ENCODE peak calls at places on chromosomes 1 and 21, in ten cellular contexts. A is CD8-positive, alpha-beta T cell; K is fibroblast of lung; E is psoas muscle; L is BJ; I is suprapubic skin; Z is gastrocnemius medialis; C is mammary epithelial cell; P is adrenal gland; J is mesendoderm. T is an unnamed sample. For H3K36me3, the result is how much of the 10 kb centered on the place peaks cover.

GRCh38 chr1:51070640-51071039 is 31.4 kb upstream of the C1orf185 start:
- DNase-seq in A (no peak), K (no peak), E (no peak), L (peak), I (no peak), Z (no peak), C (peak), P (no peak), J (no peak), T (no peak)

GRCh38 chr1:35062518-35063196 is 16.5 kb upstream of the ZMYM1 start:
- DNase-seq in A (no peak), K (peak), E (no peak), L (no peak), I (no peak), Z (no peak), C (peak), P (no peak), J (no peak), T (no peak)

GRCh38 chr1:50665413-50665812 is 242.2 kb upstream of the DMRTA2 start:
- DNase-seq in A (no peak), K (peak), E (no peak), L (no peak), I (no peak), Z (no peak), C (no peak), P (no peak), J (no peak), T (no peak)

GRCh38 chr21:35862969-35863368 is 197.4 kb downstream of the SETD4 start:
- DNase-seq in A (no peak), K (peak), E (no peak), L (no peak), I (no peak), Z (no peak), C (no peak), P (no peak), J (no peak), T (no peak)

GRCh38 chr1:228288536-228289238 is 80.8 kb downstream of the OBSCN start:
- DNase-seq in A (no peak), K (no peak), E (no peak), L (no peak), I (no peak), Z (peak), C (no peak), P (no peak), J (no peak), T (peak)

GRCh38 chr1:217090073-217090911 is 367.1 kb upstream of the ESRRG start:
- DNase-seq in A (no peak), K (no peak), E (no peak), L (no peak), I (no peak), Z (no peak), C (no peak), P (peak), J (no peak), T (no peak)

GRCh38 chr1:110087812-110088738 is 17.6 kb upstream of the ALX3 start:
- DNase-seq in A (no peak), K (peak), E (peak), L (no peak), I (no peak), Z (no peak), C (peak), P (peak), J (peak), T (no peak)

GRCh38 chr21:46555678-46556077 is 49.2 kb downstream of the S100B start:
- DNase-seq in A (no peak), K (no peak), E (no peak), L (no peak), I (no peak), Z (no peak), C (no peak), P (peak), J (no peak), T (peak)

GRCh38 chr1:87089070-87089736 is 174.8 kb downstream of the HS2ST1 start:
- DNase-seq in A (no peak), K (no peak), E (no peak), L (no peak), I (no peak), Z (no peak), C (peak), P (no peak), J (no peak), T (no peak)

GRCh38 chr1:211938473-211939080 is 96.8 kb downstream of the INTS7 start:
- DNase-seq in A (no peak), K (no peak), E (no peak), L (no peak), I (no peak), Z (no peak), C (no peak), P (no peak), J (no peak), T (no peak)

GRCh38 chr1:10793129-10793651 is 3.3 kb downstream of the CASZ1 start:
- DNase-seq in A (no peak), K (peak), E (no peak), L (no peak), I (no peak), Z (no peak), C (peak), P (no peak), J (peak), T (no peak)

GRCh38 chr1:225746361-225747179 is 31.1 kb upstream of the SRP9 start:
- DNase-seq in A (no peak), K (peak), E (peak), L (peak), I (peak), Z (peak), C (peak), P (peak), J (peak), T (peak)

GRCh38 chr1:244106837-244107491 is 55.9 kb downstream of the ZBTB18 start:
- DNase-seq in A (no peak), K (peak), E (no peak), L (no peak), I (no peak), Z (no peak), C (no peak), P (no peak), J (no peak), T (no peak)

GRCh38 chr1:178101654-178102053 is 7.8 kb downstream of the RASAL2 start:
- DNase-seq in A (no peak), K (peak), E (no peak), L (no peak), I (no peak), Z (no peak), C (no peak), P (no peak), J (peak), T (no peak)

GRCh38 chr1:88029142-88029541 is 654.9 kb upstream of the PKN2 start:
- DNase-seq in A (no peak), K (peak), E (no peak), L (no peak), I (no peak), Z (no peak), C (no peak), P (no peak), J (peak), T (no peak)

GRCh38 chr1:162627662-162628296 is 4.5 kb upstream of the DDR2 start:
- DNase-seq in A (no peak), K (peak), E (no peak), L (no peak), I (no peak), Z (no peak), C (no peak), P (no peak), J (peak), T (no peak)

GRCh38 chr21:17270234-17270633 is 242.6 kb upstream of the CXADR start:
- DNase-seq in A (no peak), K (peak), E (no peak), L (peak), I (no peak), Z (peak), C (peak), P (peak), J (peak), T (no peak)

GRCh38 chr1:221078260-221078965 is 199.2 kb downstream of the HLX start:
- DNase-seq in A (no peak), K (peak), E (no peak), L (no peak), I (no peak), Z (no peak), C (no peak), P (no peak), J (no peak), T (no peak)

GRCh38 chr1:62425041-62425440 is 11.8 kb upstream of the USP1 start:
- DNase-seq in A (no peak), K (no peak), E (no peak), L (no peak), I (no peak), Z (no peak), C (no peak), P (no peak), J (peak), T (no peak)

GRCh38 chr1:168598125-168598524 is 21.7 kb downstream of the XCL1 start:
- DNase-seq in A (no peak), K (no peak), E (no peak), L (no peak), I (no peak), Z (no peak), C (no peak), P (no peak), J (no peak), T (no peak)

GRCh38 chr1:100627936-100628335 is 90.0 kb downstream of the GPR88 start:
- DNase-seq in A (no peak), K (no peak), E (no peak), L (no peak), I (no peak), Z (no peak), C (no peak), P (no peak), J (no peak), T (no peak)

DNA sequence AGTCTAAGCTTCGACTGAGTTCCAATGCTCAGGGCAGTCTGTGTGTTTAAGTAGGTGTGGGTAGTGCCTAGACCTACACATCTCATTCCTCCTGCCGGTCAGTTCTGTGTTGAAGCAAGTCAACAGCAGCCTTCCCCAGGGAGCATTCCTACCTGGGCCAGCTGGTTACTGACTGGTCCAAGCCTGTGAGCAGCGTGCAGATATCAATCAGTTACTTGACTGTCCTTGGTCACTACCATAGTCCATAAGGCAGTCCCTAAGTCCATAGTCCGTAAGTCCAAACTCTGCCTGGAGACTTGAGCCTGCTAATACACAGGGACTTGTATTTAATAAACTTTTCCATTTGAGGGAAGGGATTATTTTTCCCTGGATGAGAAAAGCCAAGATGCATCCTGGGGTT is 171.9 kb downstream of the PGBD5 start:
- DNase-seq in A (no peak), K (no peak), E (no peak), L (no peak), I (no peak), Z (no peak), C (no peak), P (no peak), J (no peak), T (no peak)
- H3K36me3 ChIP-seq in A (under half), K (under half), E (under half), L (under half), I (half or more), Z (under half), C (under half), P (under half), J (under half), T (under half)

GRCh38 chr1:79792212-79792575 is 785.7 kb upstream of the ADGRL4 start:
- DNase-seq in A (no peak), K (peak), E (no peak), L (no peak), I (no peak), Z (no peak), C (peak), P (no peak), J (no peak), T (no peak)

GRCh38 chr1:79797487-79797886 is 791.0 kb upstream of the ADGRL4 start:
- DNase-seq in A (no peak), K (no peak), E (no peak), L (no peak), I (no peak), Z (no peak), C (no peak), P (no peak), J (peak), T (no peak)

GRCh38 chr1:79791488-79792211 is 785.1 kb upstream of the ADGRL4 start:
- DNase-seq in A (no peak), K (no peak), E (no peak), L (no peak), I (no peak), Z (no peak), C (no peak), P (no peak), J (no peak), T (no peak)

GRCh38 chr1:79790950-79791349 is 784.4 kb upstream of the ADGRL4 start:
- DNase-seq in A (no peak), K (peak), E (no peak), L (no peak), I (no peak), Z (no peak), C (no peak), P (no peak), J (no peak), T (no peak)

GRCh38 chr1:79796434-79796833 is 789.9 kb upstream of the ADGRL4 start:
- DNase-seq in A (no peak), K (no peak), E (no peak), L (no peak), I (no peak), Z (no peak), C (no peak), P (no peak), J (no peak), T (no peak)
- H3K36me3 ChIP-seq in A (under half), K (under half), E (under half), L (under half), I (under half), Z (under half), C (under half), P (under half), J (under half), T (under half)

GRCh38 chr1:32374193-32374592 is 11.9 kb downstream of the TSSK3 start:
- DNase-seq in A (no peak), K (no peak), E (no peak), L (no peak), I (no peak), Z (no peak), C (no peak), P (no peak), J (no peak), T (no peak)
- H3K36me3 ChIP-seq in A (under half), K (under half), E (under half), L (under half), I (half or more), Z (half or more), C (under half), P (half or more), J (under half), T (half or more)

GRCh38 chr1:4310396-4310923 is 343.9 kb upstream of the AJAP1 start:
- DNase-seq in A (no peak), K (no peak), E (no peak), L (no peak), I (no peak), Z (no peak), C (no peak), P (no peak), J (no peak), T (no peak)

GRCh38 chr1:4307468-4307845 is 347.0 kb upstream of the AJAP1 start:
- DNase-seq in A (no peak), K (no peak), E (no peak), L (no peak), I (no peak), Z (no peak), C (no peak), P (no peak), J (no peak), T (no peak)

GRCh38 chr1:4307911-4308545 is 346.4 kb upstream of the AJAP1 start:
- DNase-seq in A (no peak), K (no peak), E (no peak), L (no peak), I (no peak), Z (no peak), C (no peak), P (no peak), J (no peak), T (no peak)

GRCh38 chr1:4309676-4310320 is 344.6 kb upstream of the AJAP1 start:
- DNase-seq in A (no peak), K (no peak), E (no peak), L (no peak), I (no peak), Z (no peak), C (no peak), P (no peak), J (no peak), T (no peak)

GRCh38 chr1:4308826-4309225 is 345.6 kb upstream of the AJAP1 start:
- DNase-seq in A (no peak), K (no peak), E (no peak), L (no peak), I (no peak), Z (no peak), C (no peak), P (no peak), J (no peak), T (no peak)
- H3K36me3 ChIP-seq in A (under half), K (under half), E (under half), L (under half), I (under half), Z (under half), C (under half), P (under half), J (under half), T (under half)

GRCh38 chr21:33247596-33247995 is 17.9 kb downstream of the IFNAR2 start:
- DNase-seq in A (no peak), K (no peak), E (no peak), L (no peak), I (no peak), Z (no peak), C (no peak), P (no peak), J (no peak), T (no peak)
- H3K36me3 ChIP-seq in A (half or more), K (under half), E (under half), L (under half), I (half or more), Z (under half), C (under half), P (half or more), J (under half), T (half or more)

GRCh38 chr21:42855143-42855936 is 24.0 kb downstream of the WDR4 start:
- DNase-seq in A (no peak), K (no peak), E (no peak), L (no peak), I (no peak), Z (no peak), C (no peak), P (no peak), J (no peak), T (no peak)
- H3K36me3 ChIP-seq in A (half or more), K (under half), E (under half), L (under half), I (half or more), Z (half or more), C (under half), P (half or more), J (under half), T (half or more)

DNA sequence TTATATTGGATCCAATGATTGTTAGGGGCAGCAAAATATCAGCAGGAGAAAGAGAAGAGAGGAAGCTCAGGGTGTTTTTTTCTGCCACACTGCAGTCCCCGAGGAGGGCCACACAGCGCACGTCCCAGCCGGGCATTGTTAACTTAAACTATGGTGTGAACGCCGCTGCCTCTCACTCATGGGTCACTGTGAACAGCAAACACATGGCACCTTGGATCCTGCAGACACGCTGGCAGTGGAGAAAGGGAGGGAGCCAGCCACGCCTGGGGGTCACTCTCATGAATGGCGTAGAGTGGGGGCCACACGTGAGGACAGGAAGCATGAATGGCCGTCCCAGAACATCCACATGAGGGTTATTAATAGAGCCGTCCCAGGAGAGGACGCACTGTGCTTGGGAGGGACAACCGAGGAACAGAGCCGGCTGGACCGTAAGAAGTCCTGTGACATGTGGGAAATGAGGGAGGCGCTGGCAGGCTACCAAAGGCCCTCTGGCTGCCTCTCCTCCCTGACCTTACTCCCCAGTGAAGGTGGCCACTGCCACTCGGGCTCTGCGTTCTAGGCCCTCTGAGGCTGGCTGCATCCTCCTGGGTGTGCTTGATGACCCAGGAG is 15.3 kb upstream of the NPPB start:
- DNase-seq in A (no peak), K (no peak), E (peak), L (no peak), I (no peak), Z (peak), C (no peak), P (peak), J (no peak), T (peak)
- H3K36me3 ChIP-seq in A (under half), K (under half), E (under half), L (under half), I (under half), Z (under half), C (under half), P (under half), J (under half), T (under half)

GRCh38 chr1:22872971-22873664 is 99.5 kb downstream of the LACTBL1 start:
- DNase-seq in A (no peak), K (no peak), E (no peak), L (no peak), I (no peak), Z (no peak), C (peak), P (no peak), J (no peak), T (no peak)
- H3K36me3 ChIP-seq in A (under half), K (under half), E (under half), L (under half), I (under half), Z (under half), C (under half), P (under half), J (under half), T (under half)